ENCODE peak calls at places on chromosomes 4 and X, in four cellular contexts. I, E, S and L are unnamed samples.

GRCh38 chr4:47716017-47716416 is 121.8 kb downstream of the CORIN start:
- DNase-seq in E (no peak), S (no peak), I (no peak), L (no peak)

GRCh38 chr4:128810331-128810870 is 901 bp downstream of the JADE1 start:
- DNase-seq in I (peak; percentile 65), S (peak; percentile 3), E (peak; percentile 38), L (peak; percentile 9)

GRCh38 chr4:48944659-48945290 is 38.2 kb upstream of the OCIAD2 start:
- DNase-seq in I (peak; percentile 41), E (peak; percentile 65), S (peak; percentile 10), L (peak; percentile 12)

GRCh38 chr4:186651624-186652023 is 72.0 kb downstream of the FAT1 start:
- DNase-seq in I (no peak), E (no peak), S (no peak), L (no peak)

GRCh38 chr4:94516999-94517398 is 65.3 kb downstream of the PDLIM5 start:
- DNase-seq in S (no peak), E (no peak), I (no peak), L (no peak)

GRCh38 chr4:166169111-166169510 is 296.1 kb downstream of the TLL1 start:
- DNase-seq in E (no peak), S (no peak), I (no peak), L (peak; percentile 38)

GRCh38 chr4:36716874-36717273 is 435.5 kb downstream of the DTHD1 start:
- DNase-seq in I (no peak), E (no peak), S (no peak), L (no peak)

GRCh38 chr4:110487873-110488272 is 11.9 kb downstream of the ENPEP start:
- DNase-seq in E (no peak), S (no peak), I (no peak), L (no peak)

GRCh38 chrX:84064164-84064563 is 123.8 kb downstream of the RPS6KA6 start:
- DNase-seq in S (no peak), I (no peak), E (no peak), L (no peak)

GRCh38 chrX:6644411-6644810 is 109.5 kb upstream of the VCX3A start:
- DNase-seq in E (peak; percentile 18), S (no peak), I (peak; percentile 8), L (no peak)

GRCh38 chrX:86171366-86171765 is 23.1 kb downstream of the DACH2 start:
- DNase-seq in I (no peak), S (no peak), E (no peak), L (peak; percentile 23)

GRCh38 chr4:73776363-73776762 is 36.0 kb downstream of the CXCL8 start:
- DNase-seq in E (peak; percentile 41), I (no peak), S (no peak), L (no peak)

GRCh38 chr4:140426610-140427103 is 791 bp downstream of the CLGN start:
- DNase-seq in S (no peak), E (no peak), I (peak; percentile 12), L (peak; percentile 40)

GRCh38 chr4:82784615-82785247 is 13.9 kb downstream of the SCD5 start:
- DNase-seq in E (no peak), S (no peak), I (no peak), L (no peak)

DNA sequence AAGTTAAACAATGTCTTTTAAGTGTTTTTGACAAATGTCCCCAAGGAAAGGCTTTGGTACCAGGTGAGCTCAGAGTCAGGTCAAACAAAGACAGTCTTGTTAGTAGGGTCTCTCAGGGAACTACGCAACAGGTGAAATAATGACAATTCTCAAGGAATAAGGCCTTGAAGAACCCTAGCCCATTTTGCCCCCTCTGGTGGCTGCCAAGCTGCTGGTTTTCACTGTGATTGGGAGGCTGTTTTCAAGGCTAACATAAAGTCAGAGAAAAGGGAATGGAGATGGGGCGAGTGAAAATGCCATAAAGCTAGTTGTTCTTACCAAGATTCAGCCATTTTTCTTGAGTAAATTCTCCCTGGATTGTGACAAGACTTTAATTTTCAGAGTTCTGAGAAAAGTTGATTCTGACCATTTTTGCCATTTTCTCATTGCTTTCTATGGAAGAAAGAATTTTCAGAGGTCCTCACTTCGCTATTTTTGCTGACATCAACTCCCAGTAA is 58.7 kb downstream of the RWDD4 start:
- DNase-seq in S (no peak), I (no peak), E (no peak), L (peak; percentile 31)
- TF ChIP-seq CTCF in S (peak; percentile 35), I (peak; percentile 45), E (no peak), L (peak; percentile 11)

GRCh38 chr4:39613093-39613656 is 25.5 kb downstream of the SMIM14 start:
- DNase-seq in S (no peak), E (no peak), I (no peak), L (no peak)
- TF ChIP-seq CTCF in S (no peak), E (no peak), I (no peak), L (no peak)

DNA sequence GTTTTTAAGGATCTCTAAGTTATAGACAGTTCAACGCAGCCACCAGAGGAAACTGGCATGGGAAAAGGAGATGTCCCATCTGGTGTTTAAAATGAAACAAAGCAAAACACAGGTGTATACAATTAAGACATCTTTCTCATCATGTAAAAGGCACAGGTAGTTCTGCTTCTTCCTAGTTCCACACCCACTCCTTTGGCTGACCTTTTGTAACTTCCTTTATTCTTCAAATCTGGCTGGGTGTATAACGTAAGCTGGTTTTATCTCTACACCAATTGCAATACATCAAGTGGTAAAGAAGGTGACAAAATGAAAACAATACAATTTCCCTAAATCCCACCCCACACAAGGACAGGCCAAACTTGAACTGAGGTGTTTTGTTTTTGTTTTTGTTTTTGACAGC is 27.3 kb upstream of the FBXW7 start:
- DNase-seq in E (no peak), I (no peak), S (no peak), L (no peak)
- TF ChIP-seq CTCF in E (no peak), I (no peak), S (no peak), L (no peak)

DNA sequence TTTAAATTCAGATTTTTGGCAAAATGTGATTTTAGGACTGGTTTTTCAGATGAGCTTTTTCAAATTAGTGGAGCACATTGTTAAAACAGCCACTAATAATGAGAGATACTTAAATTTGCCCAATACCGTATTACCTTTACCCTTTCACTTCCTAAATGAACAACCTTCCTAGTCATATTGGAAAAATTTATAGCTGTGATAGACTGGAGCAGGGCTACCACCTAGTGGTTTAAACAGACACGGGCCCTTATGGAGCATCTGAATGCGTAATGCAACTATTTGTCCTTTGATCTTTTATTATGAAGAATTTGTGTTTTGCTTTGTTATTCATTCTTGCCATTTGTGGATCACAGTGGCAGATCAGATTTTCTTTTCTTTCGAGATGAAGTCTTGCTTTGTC is 72.7 kb downstream of the KDM6A start:
- DNase-seq in E (no peak), I (peak; percentile 22), S (no peak), L (no peak)
- TF ChIP-seq CTCF in E (peak; percentile 22), I (peak; percentile 32), S (no peak), L (no peak)

GRCh38 chrX:12021708-12022107 is 116.6 kb upstream of the FRMPD4 start:
- DNase-seq in S (no peak), I (no peak), E (no peak), L (no peak)

GRCh38 chrX:12032082-12032481 is 106.2 kb upstream of the FRMPD4 start:
- DNase-seq in I (no peak), E (no peak), S (no peak), L (no peak)

GRCh38 chrX:12026481-12026880 is 111.8 kb upstream of the FRMPD4 start:
- DNase-seq in S (no peak), E (no peak), I (no peak), L (no peak)
- TF ChIP-seq CTCF in S (no peak), E (no peak), I (no peak), L (no peak)

GRCh38 chr4:53702334-53703266 is 111.3 kb upstream of the LNX1 start:
- DNase-seq in I (no peak), E (peak; percentile 83), S (no peak), L (no peak)
- TF ChIP-seq CTCF in I (no peak), E (no peak), S (no peak), L (no peak)

GRCh38 chrX:30504309-30504708 is 73.3 kb downstream of the TASL start:
- DNase-seq in S (no peak), E (no peak), I (peak; percentile 8), L (no peak)
- TF ChIP-seq CTCF in S (no peak), E (peak; percentile 24), I (no peak), L (peak; percentile 45)

DNA sequence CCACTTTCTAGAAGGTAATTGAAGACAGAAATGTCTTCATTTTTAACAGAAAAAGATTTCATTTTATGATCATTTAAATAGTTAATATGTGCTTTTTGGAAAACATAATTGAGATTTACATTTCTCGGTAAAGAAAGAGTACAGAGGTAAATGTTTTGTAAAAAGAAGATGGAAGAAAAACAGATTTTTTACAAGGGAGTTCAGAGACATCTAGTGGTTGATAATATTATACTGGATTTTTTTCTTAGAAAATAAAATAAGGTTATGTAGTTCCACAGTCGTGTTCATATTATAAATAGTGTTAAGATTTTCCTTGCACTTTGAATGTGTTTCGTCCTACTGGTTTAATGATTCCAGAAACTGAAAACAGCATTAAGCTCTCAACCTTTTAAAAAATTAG is 60.6 kb downstream of the SMARCA1 start:
- DNase-seq in S (no peak), E (no peak), I (no peak), L (no peak)
- TF ChIP-seq CTCF in S (no peak), E (no peak), I (no peak), L (no peak)

GRCh38 chr4:76718806-76719205 is 179.1 kb downstream of the SOWAHB start:
- DNase-seq in E (no peak), S (no peak), I (no peak), L (no peak)
- TF ChIP-seq CTCF in E (no peak), S (no peak), I (no peak), L (no peak)

GRCh38 chr4:23238848-23239247 is 546.1 kb downstream of the GBA3 start:
- DNase-seq in E (no peak), S (no peak), I (no peak), L (no peak)
- TF ChIP-seq CTCF in E (no peak), S (no peak), I (no peak), L (no peak)